ENCODE peak calls at places on chromosomes 12 and 14, in four cellular contexts. K is transverse colon, I is uterus, F is activated B cell treated with CpG ODN at 0.5 μM for 24 hours. Q is an unnamed sample.

GRCh38 chr12:95218852-95219171 is 1.2 kb downstream of the VEZT start:
- DNase-seq in I (no peak), F (no peak), K (peak), Q (no peak)

GRCh38 chr12:51098611-51099010 is 15.2 kb upstream of the CSRNP2 start:
- DNase-seq in I (no peak), K (no peak), F (no peak), Q (no peak)

GRCh38 chr14:66746316-66747006 is 238.5 kb downstream of the GPHN start:
- DNase-seq in I (no peak), K (no peak), F (no peak), Q (peak)

GRCh38 chr12:51951843-51952722 is 584 bp downstream of the ACVR1B start:
- DNase-seq in I (peak), K (peak), F (no peak), Q (no peak)

GRCh38 chr14:56594428-56594827 is 14.8 kb downstream of the TMEM260 start:
- DNase-seq in I (no peak), F (no peak), K (no peak), Q (no peak)

GRCh38 chr14:28542040-28542439 is 224.5 kb upstream of the FOXG1 start:
- DNase-seq in K (no peak), F (no peak), I (no peak), Q (no peak)

GRCh38 chr12:119949145-119949544 is 39.9 kb upstream of the BICDL1 start:
- DNase-seq in I (no peak), K (no peak), F (no peak), Q (no peak)

GRCh38 chr14:50038398-50039119 is 77.8 kb downstream of the VCPKMT start:
- DNase-seq in F (no peak), I (peak), K (no peak), Q (peak)

GRCh38 chr12:30795660-30796507 is 41.1 kb upstream of the CAPRIN2 start:
- DNase-seq in F (peak), K (peak), I (peak), Q (no peak)

GRCh38 chr14:51917186-51917585 is 56.8 kb downstream of the GNG2 start:
- DNase-seq in K (no peak), I (no peak), F (no peak), Q (no peak)

GRCh38 chr14:61196792-61197191 is 84.3 kb downstream of the TMEM30B start:
- DNase-seq in F (no peak), K (no peak), I (no peak), Q (no peak)

GRCh38 chr14:74963705-74964271 is 8.4 kb upstream of the PGF start:
- DNase-seq in K (no peak), I (no peak), F (no peak), Q (no peak)

GRCh38 chr12:68521321-68521839 is 89.3 kb upstream of the RAP1B start:
- DNase-seq in F (no peak), I (no peak), K (no peak), Q (peak)

GRCh38 chr12:106285993-106286392 is 16.5 kb upstream of the TCP11L2 start:
- DNase-seq in I (no peak), K (no peak), F (no peak), Q (no peak)

GRCh38 chr14:99605299-99605961 is 1.4 kb upstream of the CCDC85C start:
- DNase-seq in I (peak), K (peak), F (peak), Q (peak)

GRCh38 chr12:12916135-12916956 is 25.0 kb downstream of the GPRC5A start:
- DNase-seq in I (peak), F (peak), K (peak), Q (peak)

GRCh38 chr14:95253039-95253620 is 66.6 kb downstream of the CLMN start:
- DNase-seq in F (no peak), I (no peak), K (no peak), Q (no peak)

GRCh38 chr14:30195946-30196345 is 268.3 kb upstream of the PRKD1 start:
- DNase-seq in F (no peak), I (no peak), K (no peak), Q (no peak)

GRCh38 chr12:12890815-12891645 is at the start of gene GPRC5A:
- DNase-seq in K (peak), I (peak), F (no peak), Q (peak)

GRCh38 chr14:65032319-65032718 is 45.6 kb downstream of the FNTB start:
- DNase-seq in I (no peak), K (peak), F (no peak), Q (no peak)

GRCh38 chr12:121751034-121751433 is 38.5 kb downstream of the TMEM120B start:
- DNase-seq in K (no peak), I (no peak), F (no peak), Q (no peak)

GRCh38 chr12:92735131-92735721 is 32.4 kb downstream of the PLEKHG7 start:
- DNase-seq in I (peak), F (no peak), K (no peak), Q (peak)

GRCh38 chr12:10873374-10873773 is 10.7 kb downstream of the PRH1 start:
- DNase-seq in F (no peak), K (no peak), I (no peak), Q (no peak)

GRCh38 chr14:94558842-94559241 is 2.4 kb upstream of the SERPINA4 start:
- DNase-seq in K (no peak), F (no peak), I (no peak), Q (no peak)

GRCh38 chr12:113345318-113345717 is 10.4 kb upstream of the SLC8B1 start:
- DNase-seq in K (no peak), I (no peak), F (no peak), Q (no peak)

GRCh38 chr14:53613404-53614253 is 343.0 kb downstream of the BMP4 start:
- DNase-seq in F (peak), K (peak), I (no peak), Q (no peak)
- TF ChIP-seq CTCF in F (no peak), K (no peak), I (no peak), Q (no peak)

DNA sequence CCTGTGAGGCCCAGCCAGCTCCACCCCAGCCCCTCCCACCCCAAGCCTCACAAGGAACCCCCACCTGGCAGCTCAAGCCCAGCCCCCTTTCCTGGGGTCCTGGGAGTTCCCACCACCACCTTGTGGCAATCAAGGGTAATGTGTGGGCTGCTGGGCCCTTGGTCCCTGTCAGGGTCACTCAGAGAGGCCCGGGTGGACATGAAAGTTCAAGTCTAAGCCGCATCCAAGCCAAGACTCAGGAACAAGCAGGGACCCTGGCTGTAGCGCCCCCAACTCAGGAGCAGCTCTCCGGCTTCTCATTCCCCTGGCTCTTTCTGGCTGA is 106.4 kb upstream of the C14orf180 start:
- DNase-seq in F (no peak), K (no peak), I (no peak), Q (no peak)
- TF ChIP-seq CTCF in F (no peak), K (no peak), I (no peak), Q (no peak)

GRCh38 chr12:53543539-53543938 is 36.3 kb upstream of the NPFF start:
- DNase-seq in I (peak), F (no peak), K (peak), Q (peak)
- TF ChIP-seq CTCF in I (peak), F (no peak), K (peak), Q (peak)

DNA sequence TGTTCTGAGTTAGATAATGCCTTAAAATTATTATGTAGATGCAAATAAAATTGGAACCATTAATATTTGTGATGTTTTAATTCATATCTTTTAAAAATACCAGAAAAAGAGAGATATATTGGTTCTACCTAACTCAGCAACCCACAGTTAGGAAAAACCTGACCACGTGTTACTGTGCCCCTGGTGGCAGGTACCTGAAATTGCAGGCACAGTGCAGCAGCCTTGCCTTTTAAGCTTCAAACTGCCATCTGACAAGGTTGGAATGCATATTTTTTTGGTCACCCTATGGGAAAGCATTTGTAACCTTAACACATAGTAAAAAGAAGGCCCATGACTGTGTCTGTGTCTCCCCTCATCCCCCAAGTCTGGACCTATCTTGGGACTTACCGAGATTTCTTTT is 109.4 kb upstream of the NOS1 start:
- DNase-seq in K (no peak), F (no peak), I (no peak), Q (no peak)
- TF ChIP-seq CTCF in K (peak), F (no peak), I (no peak), Q (peak)

GRCh38 chr12:26204612-26205289 is 9.4 kb downstream of the SSPN start:
- DNase-seq in K (no peak), I (peak), F (no peak), Q (no peak)
- TF ChIP-seq CTCF in K (no peak), I (no peak), F (no peak), Q (no peak)

DNA sequence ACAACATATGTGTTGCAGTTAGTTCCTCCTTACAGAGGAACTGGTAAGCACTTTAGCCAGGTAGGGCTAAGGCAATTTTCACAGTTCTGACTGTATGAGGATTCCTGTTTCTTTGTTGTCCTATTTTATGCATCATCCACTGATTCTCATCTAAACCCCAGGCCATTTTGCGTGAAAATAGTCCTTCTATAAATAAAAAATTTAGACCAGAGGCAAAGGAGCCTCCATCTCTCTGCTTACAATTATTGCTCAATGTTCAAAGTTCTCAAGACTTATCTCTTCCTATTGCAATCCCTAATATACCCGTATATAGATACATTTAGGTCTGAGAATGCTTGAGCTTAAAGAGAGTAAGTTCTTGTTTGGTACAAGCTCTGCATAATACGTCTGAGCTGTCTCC is 580.7 kb downstream of the DIO2 start:
- DNase-seq in F (no peak), I (no peak), K (no peak), Q (no peak)
- TF ChIP-seq CTCF in F (no peak), I (no peak), K (no peak), Q (no peak)

DNA sequence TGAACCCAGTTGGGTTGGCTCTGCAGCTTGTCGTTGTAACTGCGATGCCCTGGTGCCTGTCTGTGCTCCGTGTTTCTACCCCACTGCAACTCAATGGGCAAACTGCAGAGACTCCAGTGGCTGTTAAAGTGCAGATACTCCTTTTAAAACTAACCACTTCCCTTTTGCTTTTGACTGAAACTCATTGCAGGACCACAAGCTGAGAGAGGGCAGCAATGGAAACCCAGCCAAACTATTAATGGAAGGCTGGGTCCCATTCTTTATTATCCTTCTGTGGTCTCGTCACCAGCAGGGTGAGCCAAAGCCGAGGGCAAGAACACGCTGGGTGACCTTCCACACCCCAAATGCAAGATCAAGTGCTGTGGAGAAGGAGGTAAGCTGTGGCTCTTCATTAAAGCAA is 910.4 kb downstream of the VRK1 start:
- DNase-seq in K (no peak), I (no peak), F (no peak), Q (no peak)
- TF ChIP-seq CTCF in K (no peak), I (no peak), F (no peak), Q (no peak)